ENCODE peak calls at places on chromosome 6, in eight cellular contexts. Q is cardiac fibroblast, D is endothelial cell, T is breast epithelium, G is Right ventricle myocardium superior, S is osteocyte, I is T-helper 2 cell, X is pons. P is an unnamed sample.

GRCh38 chr6:128492386-128492785 is 28.0 kb downstream of the PTPRK start:
- DNase-seq in D (no peak), I (no peak), X (no peak), T (peak; percentile 70), G (no peak), Q (no peak), S (no peak), P (no peak)

GRCh38 chr6:4187480-4187879 is 52.1 kb upstream of the ECI2 start:
- DNase-seq in G (no peak), T (no peak), S (no peak), D (no peak), I (no peak), X (no peak), Q (no peak), P (no peak)

GRCh38 chr6:30883743-30884520 is at the start of gene DDR1:
- DNase-seq in T (peak; percentile 87), Q (peak; percentile 87), S (no peak), G (peak; percentile 84), I (peak; percentile 26), X (peak; percentile 79), D (no peak), P (peak; percentile 67)

GRCh38 chr6:144585217-144585814 is 300.2 kb downstream of the UTRN start:
- DNase-seq in T (no peak), S (no peak), X (peak; percentile 73), I (no peak), D (peak; percentile 19), Q (peak; percentile 65), G (no peak), P (peak; percentile 19)

GRCh38 chr6:75145976-75146375 is 59.9 kb downstream of the COL12A1 start:
- DNase-seq in S (no peak), G (no peak), Q (no peak), X (no peak), D (no peak), T (no peak), I (no peak), P (no peak)

GRCh38 chr6:146422789-146423188 is 120.8 kb upstream of the RAB32 start:
- DNase-seq in S (no peak), D (no peak), Q (no peak), T (no peak), G (no peak), X (no peak), I (no peak), P (no peak)

GRCh38 chr6:4371207-4371921 is 236.0 kb upstream of the ECI2 start:
- DNase-seq in D (no peak), G (peak; percentile 83), T (no peak), X (no peak), S (no peak), I (no peak), Q (peak; percentile 77), P (no peak)

GRCh38 chr6:14819840-14820420 is 425.9 kb upstream of the JARID2 start:
- DNase-seq in I (no peak), Q (no peak), D (no peak), S (no peak), T (no peak), G (no peak), X (no peak), P (no peak)

GRCh38 chr6:22612241-22612640 is 42.9 kb downstream of the HDGFL1 start:
- DNase-seq in D (no peak), X (no peak), S (no peak), Q (peak; percentile 70), I (no peak), G (no peak), T (no peak), P (no peak)

GRCh38 chr6:79872986-79873385 is 74.4 kb downstream of the ELOVL4 start:
- DNase-seq in T (no peak), D (no peak), X (no peak), I (no peak), G (no peak), S (no peak), Q (peak; percentile 38), P (no peak)

GRCh38 chr6:145267076-145267867 is 468.0 kb downstream of the EPM2A start:
- DNase-seq in T (no peak), G (no peak), I (no peak), S (no peak), D (no peak), Q (no peak), X (no peak), P (no peak)

GRCh38 chr6:165562421-165563090 is 100.5 kb downstream of the PDE10A start:
- DNase-seq in Q (no peak), T (no peak), I (no peak), G (no peak), S (no peak), D (no peak), X (no peak), P (no peak)

GRCh38 chr6:82862543-82862942 is 203.1 kb downstream of the UBE3D start:
- DNase-seq in S (no peak), D (no peak), X (no peak), Q (peak; percentile 64), G (no peak), T (no peak), I (no peak), P (no peak)

GRCh38 chr6:140253096-140253495 is 878.6 kb upstream of the CITED2 start:
- DNase-seq in T (no peak), Q (no peak), X (no peak), I (no peak), G (no peak), S (no peak), D (no peak), P (no peak)

GRCh38 chr6:2148748-2149147 is 96.7 kb downstream of the GMDS start:
- DNase-seq in T (no peak), D (no peak), Q (no peak), I (no peak), X (no peak), S (no peak), G (no peak), P (no peak)

GRCh38 chr6:39104528-39104927 is 10.5 kb downstream of the SAYSD1 start:
- DNase-seq in T (no peak), Q (no peak), I (no peak), S (no peak), G (no peak), D (no peak), X (no peak), P (no peak)

GRCh38 chr6:80637312-80637711 is 530.8 kb downstream of the BCKDHB start:
- DNase-seq in T (no peak), I (no peak), Q (peak; percentile 29), D (no peak), X (no peak), G (no peak), S (no peak), P (no peak)

GRCh38 chr6:35359744-35360348 is 17.5 kb downstream of the PPARD start:
- DNase-seq in G (peak; percentile 52), S (no peak), X (peak; percentile 73), I (no peak), D (no peak), Q (peak; percentile 96), T (no peak), P (no peak)

GRCh38 chr6:37371158-37372083 is 17.6 kb downstream of the RNF8 start:
- DNase-seq in X (no peak), D (no peak), S (no peak), G (no peak), T (no peak), Q (peak; percentile 45), I (no peak), P (no peak)